ENCODE peak calls at places on chromosome 19, in seven cellular contexts. H is dermis microvascular lymphatic vessel endothelial cell; B is psoas muscle; J is stimulated activated naive CD4-positive, alpha-beta T cell treated with Interleukin-2 at 50 U/mL for 16 hours; C is RPMI7951; Y is non-pigmented ciliary epithelial cell; F is stimulated activated effector memory CD8-positive, alpha-beta T cell treated with anti-CD3 and anti-CD28 coated beads, Interleukin-12 subunit alpha, Interleukin-12 subunit beta, amount 100 ng/mL, for 72 hours. M is an unnamed sample.

GRCh38 chr19:755063-755462 is 4.2 kb downstream of the MISP start:
- DNase-seq in H (no peak), B (no peak), C (no peak), Y (no peak), J (no peak), F (no peak), M (no peak)

GRCh38 chr19:38692458-38693379 is 45.3 kb downstream of the ACTN4 start:
- DNase-seq in J (no peak), F (no peak), H (no peak), B (no peak), C (no peak), Y (no peak), M (no peak)

GRCh38 chr19:1076951-1077350 is 10.0 kb downstream of the ARHGAP45 start:
- DNase-seq in C (no peak), H (no peak), F (peak; percentile 68), B (peak; percentile 63), Y (no peak), J (peak; percentile 96), M (no peak)

GRCh38 chr19:15330801-15331418 is 1.4 kb downstream of the BRD4 start:
- DNase-seq in B (no peak), Y (no peak), H (no peak), C (peak; percentile 92), J (no peak), F (no peak), M (peak; percentile 37)

GRCh38 chr19:14142262-14143190 is 6.1 kb upstream of the ASF1B start:
- DNase-seq in F (no peak), B (no peak), H (no peak), C (no peak), Y (no peak), J (no peak), M (no peak)

GRCh38 chr19:1440418-1440801 is 2.2 kb downstream of the RPS15 start:
- DNase-seq in Y (no peak), B (no peak), C (no peak), H (no peak), J (no peak), F (no peak), M (no peak)

GRCh38 chr19:28847468-28847867 is 365.5 kb downstream of the UQCRFS1 start:
- DNase-seq in Y (no peak), H (no peak), B (no peak), J (no peak), C (no peak), F (no peak), M (peak; percentile 38)

GRCh38 chr19:43470288-43470687 is 4.9 kb upstream of the LYPD3 start:
- DNase-seq in B (no peak), J (no peak), Y (no peak), C (no peak), H (no peak), F (no peak), M (no peak)

GRCh38 chr19:51380379-51380778 is 7.4 kb downstream of the LIM2 start:
- DNase-seq in C (no peak), J (no peak), H (no peak), Y (no peak), B (no peak), F (no peak), M (no peak)

GRCh38 chr19:29364224-29364726 is 151.3 kb upstream of the UQCRFS1 start:
- DNase-seq in B (no peak), C (no peak), Y (no peak), F (no peak), J (no peak), H (no peak), M (no peak)

GRCh38 chr19:38729653-38730469 is 14.4 kb downstream of the CAPN12 start:
- DNase-seq in H (no peak), C (peak; percentile 54), F (peak; percentile 72), B (peak; percentile 78), J (peak; percentile 69), Y (no peak), M (no peak)

GRCh38 chr19:45442927-45443461 is 19.3 kb upstream of the ERCC1 start:
- DNase-seq in Y (no peak), B (peak; percentile 51), H (no peak), J (no peak), F (no peak), C (peak; percentile 73), M (no peak)

GRCh38 chr19:48734625-48735024 is 5.8 kb downstream of the RASIP1 start:
- DNase-seq in B (no peak), Y (no peak), H (no peak), J (no peak), F (no peak), C (no peak), M (no peak)

GRCh38 chr19:58550362-58551122 is 4.4 kb downstream of the CHMP2A start:
- DNase-seq in H (no peak), C (no peak), Y (no peak), J (no peak), F (no peak), B (no peak), M (no peak)

GRCh38 chr19:39106201-39106600 is 19.4 kb upstream of the PAK4 start:
- DNase-seq in F (no peak), H (no peak), C (no peak), J (no peak), B (no peak), Y (no peak), M (no peak)

GRCh38 chr19:13181747-13182388 is 31.7 kb downstream of the IER2 start:
- DNase-seq in J (peak; percentile 34), F (peak; percentile 31), H (no peak), Y (no peak), B (peak; percentile 54), C (peak; percentile 94), M (no peak)

GRCh38 chr19:36528921-36529518 is 949 bp upstream of the ZNF260 start:
- DNase-seq in F (peak; percentile 9), Y (no peak), C (no peak), J (no peak), B (no peak), H (no peak), M (no peak)

GRCh38 chr19:13610042-13610691 is 103.9 kb upstream of the CACNA1A start:
- DNase-seq in Y (no peak), C (no peak), F (no peak), H (no peak), J (no peak), B (no peak), M (no peak)

GRCh38 chr19:7904074-7905020 is 670 bp downstream of the MAP2K7 start:
- DNase-seq in J (peak; percentile 70), B (peak; percentile 70), Y (no peak), F (peak; percentile 70), H (no peak), C (no peak), M (no peak)

GRCh38 chr19:46860846-46861690 is at the start of gene ARHGAP35:
- DNase-seq in Y (no peak), C (no peak), F (peak; percentile 55), J (no peak), H (no peak), B (no peak), M (no peak)

GRCh38 chr19:29974701-29975100 is 32.7 kb downstream of the URI1 start:
- DNase-seq in C (no peak), H (no peak), F (no peak), Y (no peak), J (no peak), B (no peak), M (no peak)

GRCh38 chr19:55383789-55384575 is at the start of gene TMEM238:
- DNase-seq in J (peak; percentile 42), Y (no peak), C (peak; percentile 69), H (peak; percentile 56), B (peak; percentile 62), F (peak; percentile 41), M (no peak)

GRCh38 chr19:50461066-50461875 is 15.0 kb upstream of the EMC10 start:
- DNase-seq in B (peak; percentile 50), F (peak; percentile 37), J (peak; percentile 29), C (peak; percentile 69), H (peak; percentile 48), Y (no peak), M (peak; percentile 23)

M was measured in skeletal muscle cell.